ENCODE peak calls at places on chromosome 5, in nine cellular contexts. A is activated naive CD8-positive, alpha-beta T cell treated with anti-CD3 and anti-CD28 coated beads, Interleukin-2, amount 50 U/mL, for 24 hours; P is dorsolateral prefrontal cortex; N is left ventricle myocardium inferior; K is NCI-H1092 treated with DMSO at 0.1 percent for 48 hours; Q is lower lobe of right lung; J is progenitor cell of endocrine pancreas; Y is right atrium auricular region; T is T-cell. X is an unnamed sample.
A peak's percentile ranks its signal among the peaks of the same experiment; 100 is the strongest.

GRCh38 chr5:135116146-135116545 is 82.1 kb upstream of the PITX1 start:
- DNase-seq in N (peak; percentile 25), A (no peak), Y (peak; percentile 65), K (no peak), T (no peak), Q (peak; percentile 85), J (no peak), P (no peak), X (no peak)

GRCh38 chr5:125501396-125501795 is 755.0 kb upstream of the ZNF608 start:
- DNase-seq in J (no peak), P (no peak), Q (no peak), N (no peak), T (no peak), A (no peak), Y (no peak), K (no peak), X (no peak)

GRCh38 chr5:139369181-139369580 is 13.9 kb downstream of the SLC23A1 start:
- DNase-seq in N (no peak), K (no peak), Y (no peak), P (no peak), Q (no peak), J (no peak), A (no peak), T (no peak), X (no peak)

GRCh38 chr5:142520885-142521284 is 165.0 kb downstream of the FGF1 start:
- DNase-seq in T (no peak), J (no peak), K (no peak), Q (no peak), N (no peak), P (no peak), Y (no peak), A (no peak), X (no peak)

GRCh38 chr5:139650689-139651501 is 2.7 kb downstream of the CXXC5 start:
- DNase-seq in T (no peak), J (no peak), K (no peak), Y (peak; percentile 83), P (peak; percentile 78), Q (peak; percentile 75), A (no peak), N (peak; percentile 75), X (no peak)

GRCh38 chr5:172521338-172521932 is 67.1 kb upstream of the SH3PXD2B start:
- DNase-seq in Y (no peak), N (no peak), P (no peak), Q (no peak), K (no peak), T (no peak), A (no peak), J (no peak), X (no peak)

GRCh38 chr5:100505984-100506670 is 29.0 kb upstream of the FAM174A start:
- DNase-seq in Q (no peak), Y (no peak), J (no peak), N (no peak), T (no peak), K (no peak), P (no peak), A (no peak), X (no peak)

GRCh38 chr5:96661841-96662724 is at the start of gene CAST:
- DNase-seq in N (peak; percentile 94), J (peak; percentile 69), T (peak; percentile 56), Q (peak; percentile 97), A (peak; percentile 86), K (no peak), Y (peak; percentile 97), P (peak; percentile 60), X (peak; percentile 79)

GRCh38 chr5:16456103-16456832 is 9.3 kb downstream of the ZNF622 start:
- DNase-seq in Y (peak; percentile 71), P (no peak), Q (peak; percentile 52), N (no peak), K (peak; percentile 56), T (no peak), A (peak; percentile 17), J (no peak), X (peak; percentile 13)

GRCh38 chr5:124289122-124289521 is 457.3 kb downstream of the ZNF608 start:
- DNase-seq in N (peak; percentile 68), T (no peak), A (no peak), K (peak; percentile 31), P (peak; percentile 76), J (no peak), Y (no peak), Q (peak; percentile 73), X (peak; percentile 66)

GRCh38 chr5:37940931-37941623 is 101.2 kb upstream of the GDNF start:
- DNase-seq in P (no peak), T (no peak), Q (no peak), J (no peak), N (no peak), A (no peak), K (no peak), Y (no peak), X (no peak)

GRCh38 chr5:78666041-78666444 is 17.5 kb upstream of the LHFPL2 start:
- DNase-seq in N (no peak), T (no peak), Q (no peak), P (no peak), A (no peak), Y (no peak), K (no peak), J (no peak), X (no peak)

GRCh38 chr5:74934949-74935751 is 69.0 kb upstream of the FAM169A start:
- DNase-seq in K (no peak), P (no peak), J (no peak), Y (no peak), Q (no peak), N (no peak), T (no peak), A (peak; percentile 14), X (peak; percentile 2)

GRCh38 chr5:54362434-54362833 is 52.1 kb upstream of the ARL15 start:
- DNase-seq in P (no peak), T (no peak), Y (no peak), Q (no peak), N (no peak), A (no peak), J (no peak), K (no peak), X (no peak)

GRCh38 chr5:132370241-132370820 is 821 bp downstream of the SLC22A5 start:
- DNase-seq in N (no peak), Q (no peak), Y (peak; percentile 56), T (no peak), J (no peak), K (no peak), P (no peak), A (no peak), X (no peak)

GRCh38 chr5:138951091-138951985 is 76.2 kb upstream of the LRRTM2 start:
- DNase-seq in Y (no peak), A (no peak), P (no peak), N (no peak), K (no peak), T (no peak), Q (no peak), J (no peak), X (no peak)

GRCh38 chr5:134240421-134240962 is 14.6 kb upstream of the PPP2CA start:
- DNase-seq in J (no peak), Q (no peak), P (no peak), T (no peak), N (no peak), A (no peak), K (peak; percentile 44), Y (no peak), X (peak; percentile 6)

GRCh38 chr5:113489299-113489698 is 1.0 kb upstream of the MCC start:
- DNase-seq in J (no peak), T (no peak), Q (no peak), N (no peak), Y (peak; percentile 68), P (no peak), K (no peak), A (peak; percentile 4), X (no peak)

GRCh38 chr5:127027539-127027938 is 2.8 kb downstream of the MARCHF3 start:
- DNase-seq in P (no peak), T (no peak), K (no peak), Q (no peak), J (no peak), A (no peak), Y (no peak), N (no peak), X (no peak)

GRCh38 chr5:56161927-56162326 is 71.2 kb downstream of the ANKRD55 start:
- DNase-seq in Y (no peak), P (no peak), A (no peak), N (no peak), T (no peak), Q (no peak), J (no peak), K (no peak), X (no peak)

GRCh38 chr5:19314840-19315239 is 673.2 kb downstream of the CDH18 start:
- DNase-seq in J (no peak), A (no peak), Y (no peak), P (no peak), K (no peak), Q (no peak), T (no peak), N (no peak), X (no peak)

GRCh38 chr5:167934561-167934971 is 356.9 kb upstream of the WWC1 start:
- DNase-seq in Y (no peak), N (peak; percentile 84), K (no peak), T (no peak), A (no peak), J (no peak), Q (no peak), P (peak; percentile 55), X (no peak)

GRCh38 chr5:57784106-57784505 is 301.5 kb upstream of the ACTBL2 start:
- DNase-seq in K (no peak), Q (no peak), A (no peak), N (no peak), P (no peak), Y (no peak), J (no peak), T (no peak), X (no peak)

GRCh38 chr5:62331921-62332320 is 25.9 kb downstream of the KIF2A start:
- DNase-seq in K (no peak), N (no peak), T (no peak), P (no peak), A (no peak), Q (no peak), Y (no peak), J (no peak), X (no peak)

GRCh38 chr5:180041501-180042274 is 29.9 kb downstream of the RNF130 start:
- DNase-seq in T (no peak), J (no peak), K (no peak), Q (no peak), N (no peak), Y (no peak), P (no peak), A (no peak), X (no peak)

GRCh38 chr5:43038523-43038989 is 1.6 kb downstream of the ANXA2R start:
- DNase-seq in A (peak; percentile 51), N (no peak), Q (no peak), T (no peak), K (no peak), J (no peak), P (no peak), Y (no peak), X (no peak)

GRCh38 chr5:51399636-51399993 is 16.4 kb downstream of the ISL1 start:
- DNase-seq in Y (no peak), Q (no peak), T (no peak), N (no peak), A (no peak), J (no peak), K (no peak), P (no peak), X (no peak)

GRCh38 chr5:34053133-34053532 is 10.1 kb upstream of the C1QTNF3 start:
- DNase-seq in Y (no peak), A (no peak), P (no peak), J (no peak), K (no peak), N (no peak), Q (no peak), T (no peak), X (no peak)

GRCh38 chr5:131379723-131380122 is 115.9 kb downstream of the CDC42SE2 start:
- DNase-seq in Y (no peak), K (no peak), T (peak; percentile 65), P (no peak), A (peak; percentile 57), N (no peak), Q (no peak), J (no peak), X (no peak)

GRCh38 chr5:79984363-79984762 is 6.7 kb downstream of the MTX3 start:
- DNase-seq in T (no peak), Y (no peak), J (no peak), P (no peak), N (no peak), Q (no peak), A (no peak), K (no peak), X (no peak)

GRCh38 chr5:39200081-39200480 is 19.3 kb downstream of the FYB1 start:
- DNase-seq in Y (no peak), Q (no peak), P (no peak), N (no peak), A (peak; percentile 42), K (no peak), T (no peak), J (no peak), X (no peak)

X was measured in C1 segment of cervical spinal cord.